ENCODE peak calls at places on chromosomes 4 and X, in four cellular contexts. One of them, this sample, is unnamed.

GRCh38 chr4:147984065-147984777 is 252.3 kb downstream of the ARHGAP10 start:
- DNase-seq in GM12878: no peak
- DNase-seq in A549: peak
- DNase-seq in HepG2: peak
- DNase-seq in this sample: peak

GRCh38 chr4:67885727-67886126 is 1.9 kb upstream of the TMPRSS11D start:
- DNase-seq in GM12878: no peak
- DNase-seq in A549: no peak
- DNase-seq in HepG2: no peak
- DNase-seq in this sample: no peak

GRCh38 chr4:111648056-111648455 is 497.2 kb upstream of the FAM241A start:
- DNase-seq in GM12878: no peak
- DNase-seq in A549: no peak
- DNase-seq in HepG2: no peak
- DNase-seq in this sample: no peak

GRCh38 chrX:40772290-40772689 is 36.9 kb upstream of the MED14 start:
- DNase-seq in GM12878: no peak
- DNase-seq in A549: no peak
- DNase-seq in HepG2: no peak
- DNase-seq in this sample: no peak

GRCh38 chr4:26326791-26327190 is 6.0 kb downstream of the RBPJ start:
- DNase-seq in GM12878: no peak
- DNase-seq in A549: no peak
- DNase-seq in HepG2: no peak
- DNase-seq in this sample: no peak

GRCh38 chr4:107870916-107871786 is 46.4 kb downstream of the SGMS2 start:
- DNase-seq in GM12878: no peak
- DNase-seq in A549: no peak
- DNase-seq in HepG2: peak
- DNase-seq in this sample: no peak

GRCh38 chrX:145825896-145826295 is 8.3 kb downstream of the SLITRK2 start:
- DNase-seq in GM12878: no peak
- DNase-seq in A549: no peak
- DNase-seq in HepG2: no peak
- DNase-seq in this sample: no peak

GRCh38 chrX:153642655-153643430 is 4.2 kb upstream of the DUSP9 start:
- DNase-seq in GM12878: no peak
- DNase-seq in A549: no peak
- DNase-seq in HepG2: no peak
- DNase-seq in this sample: peak

GRCh38 chr4:186485621-186486062 is 69.7 kb downstream of the MTNR1A start:
- DNase-seq in GM12878: no peak
- DNase-seq in A549: no peak
- DNase-seq in HepG2: no peak
- DNase-seq in this sample: peak

GRCh38 chr4:158170691-158171455 is 2.0 kb downstream of the GASK1B start:
- DNase-seq in GM12878: no peak
- DNase-seq in A549: no peak
- DNase-seq in HepG2: peak
- DNase-seq in this sample: no peak

GRCh38 chr4:71211748-71212147 is 127.1 kb upstream of the SLC4A4 start:
- DNase-seq in GM12878: no peak
- DNase-seq in A549: no peak
- DNase-seq in HepG2: no peak
- DNase-seq in this sample: no peak

GRCh38 chr4:14783011-14783877 is 219.0 kb upstream of the CPEB2 start:
- DNase-seq in GM12878: peak
- DNase-seq in A549: no peak
- DNase-seq in HepG2: no peak
- DNase-seq in this sample: no peak

GRCh38 chr4:88104902-88105610 is 53.4 kb downstream of the ABCG2 start:
- DNase-seq in GM12878: no peak
- DNase-seq in A549: no peak
- DNase-seq in HepG2: no peak
- DNase-seq in this sample: peak

GRCh38 chr4:1192091-1192492 is 19.7 kb upstream of the SPON2 start:
- DNase-seq in GM12878: no peak
- DNase-seq in A549: peak
- DNase-seq in HepG2: no peak
- DNase-seq in this sample: peak

GRCh38 chrX:74063426-74064155 is 240.4 kb upstream of the ZCCHC13 start:
- DNase-seq in GM12878: no peak
- DNase-seq in A549: no peak
- DNase-seq in HepG2: no peak
- DNase-seq in this sample: no peak

GRCh38 chrX:45751156-45751555 is 550.5 kb upstream of the DIPK2B start:
- DNase-seq in GM12878: no peak
- DNase-seq in A549: no peak
- DNase-seq in HepG2: no peak
- DNase-seq in this sample: no peak

GRCh38 chrX:104419211-104419610 is 146.8 kb upstream of the IL1RAPL2 start:
- DNase-seq in GM12878: no peak
- DNase-seq in A549: no peak
- DNase-seq in HepG2: no peak
- DNase-seq in this sample: no peak

GRCh38 chr4:145420595-145421214 is 60.9 kb upstream of the SMAD1 start:
- DNase-seq in GM12878: no peak
- DNase-seq in A549: no peak
- DNase-seq in HepG2: peak
- DNase-seq in this sample: no peak

GRCh38 chr4:81486502-81486901 is 14.8 kb upstream of the RASGEF1B start:
- DNase-seq in GM12878: no peak
- DNase-seq in A549: no peak
- DNase-seq in HepG2: no peak
- DNase-seq in this sample: no peak

GRCh38 chr4:73683033-73683432 is 57.3 kb upstream of the CXCL8 start:
- DNase-seq in GM12878: no peak
- DNase-seq in A549: no peak
- DNase-seq in HepG2: no peak
- DNase-seq in this sample: no peak

GRCh38 chr4:38309471-38309870 is 349.3 kb downstream of the PTTG2 start:
- DNase-seq in GM12878: no peak
- DNase-seq in A549: no peak
- DNase-seq in HepG2: no peak
- DNase-seq in this sample: no peak

GRCh38 chr4:185888676-185889075 is 76.7 kb upstream of the SORBS2 start:
- DNase-seq in GM12878: no peak
- DNase-seq in A549: no peak
- DNase-seq in HepG2: no peak
- DNase-seq in this sample: no peak

GRCh38 chrX:149540133-149540620 is 635 bp upstream of the EOLA1 start:
- DNase-seq in GM12878: no peak
- DNase-seq in A549: peak
- DNase-seq in HepG2: peak
- DNase-seq in this sample: peak

GRCh38 chr4:82744284-82744963 is 54.2 kb downstream of the SCD5 start:
- DNase-seq in GM12878: no peak
- DNase-seq in A549: no peak
- DNase-seq in HepG2: no peak
- DNase-seq in this sample: no peak

GRCh38 chrX:116272328-116272727 is 101.8 kb downstream of the AGTR2 start:
- DNase-seq in GM12878: no peak
- DNase-seq in A549: peak
- DNase-seq in HepG2: no peak
- DNase-seq in this sample: no peak

GRCh38 chr4:85720736-85721135 is 245.8 kb downstream of the ARHGAP24 start:
- DNase-seq in GM12878: no peak
- DNase-seq in A549: peak
- DNase-seq in HepG2: peak
- DNase-seq in this sample: no peak

GRCh38 chrX:19855700-19856381 is 31.6 kb downstream of the SH3KBP1 start:
- DNase-seq in GM12878: no peak
- DNase-seq in A549: no peak
- DNase-seq in HepG2: no peak
- DNase-seq in this sample: no peak

GRCh38 chrX:37825225-37825842 is 22.0 kb downstream of the DYNLT3 start:
- DNase-seq in GM12878: no peak
- DNase-seq in A549: peak
- DNase-seq in HepG2: peak
- DNase-seq in this sample: peak

GRCh38 chrX:129876734-129877395 is 29.1 kb upstream of the UTP14A start:
- DNase-seq in GM12878: no peak
- DNase-seq in A549: peak
- DNase-seq in HepG2: peak
- DNase-seq in this sample: no peak

GRCh38 chrX:129877401-129877800 is 28.6 kb upstream of the UTP14A start:
- DNase-seq in GM12878: no peak
- DNase-seq in A549: no peak
- DNase-seq in HepG2: no peak
- DNase-seq in this sample: no peak

GRCh38 chrX:129875669-129876068 is 30.3 kb upstream of the UTP14A start:
- DNase-seq in GM12878: no peak
- DNase-seq in A549: no peak
- DNase-seq in HepG2: no peak
- DNase-seq in this sample: no peak

GRCh38 chrX:129872524-129872923 is 28.8 kb upstream of the ZDHHC9 start:
- DNase-seq in GM12878: no peak
- DNase-seq in A549: no peak
- DNase-seq in HepG2: no peak
- DNase-seq in this sample: no peak
- TF ChIP-seq PBX3 in GM12878: no peak
- TF ChIP-seq PBX3 in A549: no peak
- TF ChIP-seq PBX3 in HepG2: no peak
- TF ChIP-seq PBX3 in this sample: no peak

GRCh38 chr4:165439344-165439743 is 60.5 kb downstream of the CPE start:
- DNase-seq in GM12878: no peak
- DNase-seq in A549: no peak
- DNase-seq in HepG2: no peak
- DNase-seq in this sample: no peak

GRCh38 chr4:165440415-165440882 is 61.6 kb downstream of the CPE start:
- DNase-seq in GM12878: no peak
- DNase-seq in A549: peak
- DNase-seq in HepG2: peak
- DNase-seq in this sample: peak

GRCh38 chr4:165443276-165443675 is 64.5 kb downstream of the CPE start:
- DNase-seq in GM12878: no peak
- DNase-seq in A549: no peak
- DNase-seq in HepG2: peak
- DNase-seq in this sample: no peak

GRCh38 chr4:165439981-165440380 is 61.2 kb downstream of the CPE start:
- DNase-seq in GM12878: no peak
- DNase-seq in A549: no peak
- DNase-seq in HepG2: no peak
- DNase-seq in this sample: no peak
- TF ChIP-seq EP300 in GM12878: no peak
- TF ChIP-seq EP300 in A549: no peak
- TF ChIP-seq EP300 in HepG2: no peak
- TF ChIP-seq EP300 in this sample: no peak

GRCh38 chrX:67604979-67605703 is 61.3 kb downstream of the AR start:
- DNase-seq in GM12878: no peak
- DNase-seq in A549: no peak
- DNase-seq in HepG2: no peak
- DNase-seq in this sample: no peak

GRCh38 chrX:67610282-67610681 is 66.5 kb downstream of the AR start:
- DNase-seq in GM12878: no peak
- DNase-seq in A549: no peak
- DNase-seq in HepG2: no peak
- DNase-seq in this sample: no peak

GRCh38 chrX:67601771-67602170 is 58.0 kb downstream of the AR start:
- DNase-seq in GM12878: no peak
- DNase-seq in A549: no peak
- DNase-seq in HepG2: no peak
- DNase-seq in this sample: no peak

GRCh38 chrX:67612231-67612630 is 68.4 kb downstream of the AR start:
- DNase-seq in GM12878: no peak
- DNase-seq in A549: no peak
- DNase-seq in HepG2: no peak
- DNase-seq in this sample: no peak

DNA sequence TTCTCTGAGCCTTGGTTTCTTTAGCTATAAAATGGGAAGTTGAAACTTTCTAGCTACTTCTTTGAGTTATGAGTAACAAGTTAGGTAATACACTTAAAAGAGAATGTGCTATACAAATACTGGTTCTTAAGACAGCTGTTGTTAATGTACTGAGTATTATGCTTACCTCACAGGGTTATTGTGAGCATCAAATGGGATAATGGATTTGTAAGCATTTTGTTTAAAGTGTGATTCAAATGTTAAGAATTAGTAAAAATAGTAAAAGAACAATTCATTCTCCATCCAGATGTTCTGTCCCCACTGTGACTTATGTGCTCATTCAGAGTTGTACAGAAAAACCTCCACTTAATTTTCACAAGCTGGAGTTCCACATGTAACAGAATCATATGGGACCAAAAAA is 63.6 kb downstream of the AR start:
- DNase-seq in GM12878: no peak
- DNase-seq in A549: no peak
- DNase-seq in HepG2: no peak
- DNase-seq in this sample: no peak
- TF ChIP-seq PBX3 in GM12878: no peak
- TF ChIP-seq PBX3 in A549: no peak
- TF ChIP-seq PBX3 in HepG2: no peak
- TF ChIP-seq PBX3 in this sample: no peak

GRCh38 chr4:112854420-112854819 is 195.0 kb upstream of the ANK2 start:
- DNase-seq in GM12878: no peak
- DNase-seq in A549: no peak
- DNase-seq in HepG2: no peak
- DNase-seq in this sample: no peak

GRCh38 chr4:112857461-112857860 is 192.0 kb upstream of the ANK2 start:
- DNase-seq in GM12878: no peak
- DNase-seq in A549: peak
- DNase-seq in HepG2: no peak
- DNase-seq in this sample: no peak

GRCh38 chr4:112852586-112852985 is 196.9 kb upstream of the ANK2 start:
- DNase-seq in GM12878: no peak
- DNase-seq in A549: no peak
- DNase-seq in HepG2: no peak
- DNase-seq in this sample: no peak

GRCh38 chr4:112853662-112854256 is 195.7 kb upstream of the ANK2 start:
- DNase-seq in GM12878: no peak
- DNase-seq in A549: no peak
- DNase-seq in HepG2: no peak
- DNase-seq in this sample: no peak

GRCh38 chr4:112855058-112855457 is 194.4 kb upstream of the ANK2 start:
- DNase-seq in GM12878: no peak
- DNase-seq in A549: no peak
- DNase-seq in HepG2: no peak
- DNase-seq in this sample: no peak
- TF ChIP-seq EP300 in GM12878: no peak
- TF ChIP-seq EP300 in A549: no peak
- TF ChIP-seq EP300 in HepG2: no peak
- TF ChIP-seq EP300 in this sample: no peak

GRCh38 chrX:68801737-68802290 is 27.0 kb upstream of the EFNB1 start:
- DNase-seq in GM12878: no peak
- DNase-seq in A549: no peak
- DNase-seq in HepG2: no peak
- DNase-seq in this sample: no peak
- TF ChIP-seq PBX3 in GM12878: no peak
- TF ChIP-seq PBX3 in A549: no peak
- TF ChIP-seq PBX3 in HepG2: no peak
- TF ChIP-seq PBX3 in this sample: no peak

GRCh38 chr4:173413043-173413442 is 14.1 kb upstream of the SCRG1 start:
- DNase-seq in GM12878: no peak
- DNase-seq in A549: no peak
- DNase-seq in HepG2: no peak
- DNase-seq in this sample: no peak
- TF ChIP-seq EP300 in GM12878: no peak
- TF ChIP-seq EP300 in A549: no peak
- TF ChIP-seq EP300 in HepG2: no peak
- TF ChIP-seq EP300 in this sample: no peak